ENCODE peak calls at places on chromosomes 3 and 15, in six cellular contexts. D, Y, T, Z, A and H are unnamed samples.

GRCh38 chr3:193879864-193880242 is 256.1 kb upstream of the HES1 start:
- DNase-seq in D (no peak), Y (no peak), T (no peak), Z (no peak), A (no peak), H (no peak)

GRCh38 chr3:188052229-188052965 is 101.6 kb upstream of the LPP start:
- DNase-seq in D (no peak), Y (peak; percentile 95), T (peak; percentile 43), Z (peak; percentile 98), A (peak; percentile 32), H (peak; percentile 91)

GRCh38 chr3:116614795-116615362 is 94.7 kb upstream of the TUSC7 start:
- DNase-seq in D (no peak), Y (no peak), T (no peak), Z (no peak), A (peak; percentile 26), H (no peak)

GRCh38 chr3:64056616-64057165 is 33.4 kb upstream of the PSMD6 start:
- DNase-seq in D (no peak), Y (no peak), T (no peak), Z (no peak), A (peak; percentile 79), H (no peak)

GRCh38 chr3:53183514-53183913 is 22.5 kb downstream of the PRKCD start:
- DNase-seq in D (no peak), Y (no peak), T (no peak), Z (no peak), A (no peak), H (no peak)

GRCh38 chr15:69945729-69946128 is 152.0 kb downstream of the TLE3 start:
- DNase-seq in D (no peak), Y (no peak), T (no peak), Z (no peak), A (no peak), H (no peak)

GRCh38 chr3:138439646-138440045 is 5.2 kb downstream of the ESYT3 start:
- DNase-seq in D (no peak), Y (no peak), T (no peak), Z (no peak), A (no peak), H (no peak)

GRCh38 chr15:101428758-101429157 is 60.7 kb downstream of the PCSK6 start:
- DNase-seq in D (no peak), Y (no peak), T (peak; percentile 16), Z (no peak), A (no peak), H (no peak)

GRCh38 chr15:88465633-88466219 is 1.5 kb downstream of the MRPL46 start:
- DNase-seq in D (peak; percentile 31), Y (no peak), T (no peak), Z (no peak), A (peak; percentile 55), H (no peak)

GRCh38 chr3:157131861-157132260 is 28.1 kb downstream of the CCNL1 start:
- DNase-seq in D (no peak), Y (no peak), T (no peak), Z (no peak), A (peak; percentile 61), H (no peak)
- H3K4me1 ChIP-seq in D (peaks cover 73% of the 10 kb centered on the region), Y (peaks cover 13% of the 10 kb centered on the region), T (peaks cover 70% of the 10 kb centered on the region), Z (peaks cover 8% of the 10 kb centered on the region), A (peaks cover 42% of the 10 kb centered on the region), H (peaks cover 57% of the 10 kb centered on the region)

DNA sequence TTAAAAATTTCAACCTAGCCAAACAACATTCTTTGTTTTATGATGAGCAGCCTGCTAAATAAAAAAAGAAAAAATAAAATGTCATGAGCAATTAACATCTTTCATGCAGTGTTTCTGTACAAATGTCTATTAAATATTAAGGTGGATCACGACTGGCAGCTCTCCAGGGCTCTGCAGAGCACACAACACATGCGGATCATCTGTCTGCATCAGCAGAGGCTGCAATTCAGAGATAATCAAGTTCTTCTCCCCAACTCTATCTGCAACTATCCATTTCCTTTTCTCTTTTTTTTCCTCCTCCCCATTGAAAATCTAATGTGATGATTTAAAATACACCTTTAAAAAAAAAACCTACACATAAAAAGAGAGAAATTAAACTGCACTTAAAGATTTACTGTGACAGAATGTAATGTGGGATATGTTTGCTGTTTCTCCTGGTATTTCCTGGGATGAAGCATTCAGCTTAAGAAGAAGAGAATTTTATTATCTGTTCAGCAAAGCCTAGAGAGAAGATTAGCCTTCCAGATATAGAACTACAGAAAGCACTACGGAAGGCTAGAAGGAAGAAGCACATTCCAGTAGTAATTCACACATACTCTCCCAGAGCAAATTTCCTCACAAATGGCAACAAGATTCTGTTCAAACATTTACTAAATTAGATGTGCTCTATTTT is 352.6 kb upstream of the CCDC54 start:
- DNase-seq in D (no peak), Y (no peak), T (no peak), Z (peak; percentile 16), A (no peak), H (no peak)
- H3K4me3 ChIP-seq in D (no peak overlapping the region), Y (no peak overlapping the region), T (no peak overlapping the region), Z (no peak overlapping the region), A (no peak overlapping the region), H (no peak overlapping the region)

DNA sequence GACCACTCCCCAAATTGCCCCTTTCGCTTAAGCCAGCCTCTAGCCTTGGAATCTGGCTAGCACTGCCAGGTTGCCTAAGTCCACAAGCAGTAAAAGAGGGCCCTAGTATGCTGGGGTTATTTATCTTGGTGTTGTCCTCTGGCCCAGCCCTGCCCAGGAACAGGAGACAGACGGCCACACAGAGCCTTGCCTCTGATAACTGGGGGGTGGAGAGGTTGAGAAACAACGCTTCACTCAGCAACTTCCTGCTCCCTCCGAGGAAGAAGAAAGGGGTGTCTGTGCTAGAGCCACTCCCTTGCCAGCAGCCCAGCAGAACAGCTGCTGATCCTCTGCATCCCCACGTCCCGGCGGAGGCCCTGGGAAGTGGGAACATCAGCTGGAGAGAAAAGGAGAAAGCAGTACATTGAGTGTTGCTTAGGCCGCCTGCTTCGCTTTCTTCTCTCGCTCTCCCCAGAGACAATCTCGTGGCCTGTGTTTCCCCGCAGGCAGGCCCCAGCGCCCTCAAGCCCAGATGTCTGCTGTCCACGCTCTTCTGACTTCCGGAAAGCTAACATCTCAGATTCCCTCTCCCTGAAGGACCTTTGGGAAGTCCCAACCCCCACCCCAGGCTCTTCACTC is 22.6 kb upstream of the C3orf70 start:
- DNase-seq in D (no peak), Y (peak; percentile 21), T (peak; percentile 32), Z (no peak), A (peak; percentile 22), H (peak; percentile 52)
- TF ChIP-seq POLR2A in D (no peak), Y (no peak), T (no peak), Z (no peak), A (no peak), H (no peak)

GRCh38 chr3:186975726-186976125 is 45.4 kb downstream of the ST6GAL1 start:
- DNase-seq in D (no peak), Y (no peak), T (no peak), Z (no peak), A (no peak), H (no peak)
- H3K4me1 ChIP-seq in D (no peaks in the 10 kb centered on the region), Y (peaks cover 3% of the 10 kb centered on the region), T (peaks cover 21% of the 10 kb centered on the region), Z (no peaks in the 10 kb centered on the region), A (no peaks in the 10 kb centered on the region), H (no peaks in the 10 kb centered on the region)

GRCh38 chr15:68794307-68794706 is 26.4 kb downstream of the ANP32A start:
- DNase-seq in D (no peak), Y (no peak), T (no peak), Z (no peak), A (no peak), H (no peak)
- H3K4me3 ChIP-seq in D (no peak overlapping the region), Y (no peak overlapping the region), T (no peak overlapping the region), Z (no peak overlapping the region), A (no peak overlapping the region), H (no peak overlapping the region)

DNA sequence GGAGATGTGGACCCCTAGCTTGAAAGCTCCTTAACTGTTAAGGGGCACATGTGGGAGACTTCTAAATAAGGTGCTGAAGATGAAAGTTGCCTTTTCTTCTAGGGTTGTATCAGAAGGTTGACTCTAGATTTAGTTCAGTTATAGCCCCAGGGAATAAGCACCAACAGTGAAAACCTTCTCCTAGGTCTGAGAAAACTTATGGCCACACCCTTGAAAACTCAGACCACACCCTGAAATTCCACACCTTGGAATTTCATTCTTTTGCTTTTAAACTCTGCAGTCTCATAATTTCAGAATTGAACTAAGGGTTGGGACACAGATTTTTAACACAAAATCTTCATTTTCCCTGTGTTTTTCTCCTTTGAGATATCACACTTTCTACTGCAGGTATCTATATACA is 355.8 kb upstream of the IL12A start:
- DNase-seq in D (peak; percentile 52), Y (no peak), T (no peak), Z (no peak), A (no peak), H (no peak)
- TF ChIP-seq POLR2A in D (no peak), Y (no peak), T (no peak), Z (no peak), A (no peak), H (no peak)

GRCh38 chr3:66507631-66508260 is 6.9 kb upstream of the LRIG1 start:
- DNase-seq in D (no peak), Y (no peak), T (no peak), Z (no peak), A (no peak), H (no peak)

GRCh38 chr3:66506154-66506553 is 5.3 kb upstream of the LRIG1 start:
- DNase-seq in D (no peak), Y (no peak), T (no peak), Z (no peak), A (no peak), H (no peak)

GRCh38 chr3:66502267-66502874 is 1.5 kb upstream of the LRIG1 start:
- DNase-seq in D (no peak), Y (no peak), T (no peak), Z (no peak), A (no peak), H (no peak)

GRCh38 chr3:66502981-66503380 is 2.2 kb upstream of the LRIG1 start:
- DNase-seq in D (no peak), Y (no peak), T (no peak), Z (no peak), A (no peak), H (no peak)

GRCh38 chr3:66504761-66505641 is 4.2 kb upstream of the LRIG1 start:
- DNase-seq in D (peak; percentile 26), Y (no peak), T (no peak), Z (no peak), A (no peak), H (no peak)
- H3K4me1 ChIP-seq in D (peaks cover 25% of the 10 kb centered on the region), Y (peaks cover 2% of the 10 kb centered on the region), T (no peaks in the 10 kb centered on the region), Z (no peaks in the 10 kb centered on the region), A (no peaks in the 10 kb centered on the region), H (no peaks in the 10 kb centered on the region)

GRCh38 chr3:149638401-149639092 is 19.3 kb downstream of the WWTR1 start:
- DNase-seq in D (no peak), Y (no peak), T (no peak), Z (no peak), A (peak; percentile 88), H (no peak)
- H3K4me3 ChIP-seq in D (no peak overlapping the region), Y (peak overlapping the region; percentile 1), T (peak overlapping the region; percentile 12), Z (peak overlapping the region; percentile 15), A (peak overlapping the region; percentile 35), H (no peak overlapping the region)